ENCODE peak calls at places on chromosomes 3 and 15, in five cellular contexts. U is fibroblast of pulmonary artery, P is GM23338, Y is GM06990, N is A549. M is an unnamed sample.
A peak's percentile ranks its signal among the peaks of the same experiment; 100 is the strongest.

GRCh38 chr3:127860223-127860622 is 37.9 kb upstream of the MGLL start:
- DNase-seq in Y (no peak), U (no peak), N (no peak), P (peak; percentile 6), M (no peak)

GRCh38 chr3:186021673-186022362 is 84.0 kb upstream of the TRA2B start:
- DNase-seq in N (peak; percentile 8), U (peak; percentile 80), Y (no peak), P (no peak), M (no peak)

GRCh38 chr3:187741403-187742350 is 3.6 kb downstream of the BCL6 start:
- DNase-seq in P (peak; percentile 81), N (peak; percentile 72), U (peak; percentile 90), Y (no peak), M (no peak)

GRCh38 chr3:189588061-189588817 is 43.0 kb upstream of the TP63 start:
- DNase-seq in Y (no peak), N (peak; percentile 23), P (no peak), U (peak; percentile 83), M (no peak)

GRCh38 chr3:7260975-7261374 is 400.1 kb downstream of the GRM7 start:
- DNase-seq in U (no peak), Y (no peak), N (no peak), P (peak; percentile 26), M (no peak)

GRCh38 chr3:69329897-69330296 is 56.0 kb downstream of the FRMD4B start:
- DNase-seq in Y (no peak), P (no peak), U (no peak), N (no peak), M (no peak)

GRCh38 chr3:71219744-71220638 is 363.5 kb downstream of the FOXP1 start:
- DNase-seq in U (no peak), N (no peak), Y (no peak), P (no peak), M (no peak)

GRCh38 chr15:74978503-74978902 is 16.9 kb upstream of the SCAMP5 start:
- DNase-seq in Y (no peak), N (no peak), U (peak; percentile 22), P (no peak), M (no peak)

GRCh38 chr15:49649987-49650386 is 29.1 kb downstream of the DTWD1 start:
- DNase-seq in N (no peak), Y (no peak), P (no peak), U (peak; percentile 18), M (no peak)

GRCh38 chr3:41198526-41198925 is 779 bp upstream of the CTNNB1 start:
- DNase-seq in N (no peak), P (no peak), U (no peak), Y (no peak), M (no peak)

DNA sequence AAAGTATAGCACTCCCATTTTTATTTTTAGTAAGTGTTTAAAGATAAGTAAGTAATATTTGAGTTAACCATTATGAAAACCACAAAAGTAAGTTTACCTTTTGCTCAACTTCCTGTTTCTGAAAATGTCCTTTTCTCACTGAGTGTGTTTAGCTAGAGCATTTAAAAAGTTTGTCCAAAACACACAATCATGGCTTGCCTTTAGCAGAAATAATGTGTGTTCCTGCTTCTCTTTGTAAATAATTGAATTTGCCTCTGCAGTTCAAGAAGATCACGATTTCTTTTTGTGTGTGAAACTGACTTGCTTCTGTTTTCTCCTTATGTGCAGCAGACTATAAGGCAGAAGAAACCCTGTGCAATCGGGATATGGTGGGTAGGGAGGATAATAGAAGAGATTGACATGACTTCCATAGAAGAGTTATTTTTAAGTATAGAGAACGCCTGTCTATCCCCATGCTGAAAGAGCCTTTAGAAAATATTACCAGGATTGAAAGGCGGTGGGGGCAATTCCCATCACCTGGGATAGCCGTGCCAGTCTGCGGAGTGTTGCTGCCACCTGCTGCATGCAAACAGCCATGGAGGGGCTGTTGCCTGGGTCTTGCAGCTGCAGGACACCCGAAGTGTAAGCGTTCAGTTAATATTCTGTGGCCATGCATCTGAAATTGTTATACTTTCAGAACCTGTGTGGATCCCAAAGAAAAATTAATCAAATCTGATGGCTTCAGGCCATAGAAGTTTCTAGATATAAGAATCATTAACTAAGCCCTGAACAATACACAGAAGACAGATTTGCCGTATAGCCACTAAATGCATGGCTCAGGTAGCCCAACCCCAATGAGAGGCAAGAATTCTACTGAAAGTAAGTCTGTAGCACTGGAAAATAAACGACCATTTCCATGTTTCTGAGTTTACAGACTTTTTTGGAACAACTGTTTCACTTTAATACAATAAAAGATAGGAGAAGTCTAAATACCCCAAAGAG is 2.4 kb upstream of the CD96 start:
- DNase-seq in N (peak; percentile 63), U (peak; percentile 75), Y (peak; percentile 15), P (peak; percentile 78), M (peak; percentile 73)
- TF ChIP-seq CTCF in N (peak; percentile 86), U (peak; percentile 86), Y (peak; percentile 85), P (peak; percentile 95), M (peak; percentile 86)

DNA sequence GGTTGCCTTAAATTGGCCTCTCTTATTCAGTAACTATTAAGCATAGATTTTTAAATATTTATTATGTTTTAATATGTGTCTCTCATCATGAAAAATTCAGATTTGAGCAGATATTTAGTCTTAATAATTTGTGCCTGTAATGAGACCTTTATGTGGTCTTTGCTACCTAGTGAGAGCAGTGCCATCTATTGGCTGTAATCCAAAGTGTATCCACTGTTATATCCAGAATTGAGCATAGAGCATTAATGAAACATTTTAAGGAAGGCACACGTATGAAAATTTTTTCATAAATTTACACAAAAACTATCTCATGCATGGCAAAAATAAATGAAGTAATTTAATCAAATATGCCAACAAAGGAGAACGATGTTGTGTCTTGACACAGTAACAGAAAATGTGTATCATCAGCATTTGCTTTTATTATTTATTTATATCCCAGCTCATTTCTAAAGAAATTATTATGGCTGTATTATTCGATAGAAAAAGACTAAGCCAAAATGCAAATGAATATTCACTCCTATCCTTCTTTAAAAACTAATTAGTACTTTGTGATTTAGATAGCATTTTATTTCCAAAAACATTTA is 203.5 kb downstream of the RSRC1 start:
- DNase-seq in U (peak; percentile 55), P (peak; percentile 55), Y (no peak), N (peak; percentile 60), M (no peak)
- TF ChIP-seq CTCF in U (peak; percentile 40), P (peak; percentile 81), Y (peak; percentile 60), N (peak; percentile 77), M (peak; percentile 80)

GRCh38 chr3:80929576-80929975 is 831.9 kb downstream of the GBE1 start:
- DNase-seq in P (no peak), Y (no peak), N (no peak), U (no peak), M (no peak)
- TF ChIP-seq CTCF in P (no peak), Y (no peak), N (no peak), U (no peak), M (no peak)

GRCh38 chr3:47009225-47010049 is 30.0 kb downstream of the NBEAL2 start:
- DNase-seq in U (peak; percentile 93), Y (peak; percentile 86), N (no peak), P (peak; percentile 89), M (peak; percentile 93)
- TF ChIP-seq CTCF in U (no peak), Y (no peak), N (no peak), P (no peak), M (peak; percentile 10)

GRCh38 chr3:137692803-137693431 is 71.2 kb upstream of the SOX14 start:
- DNase-seq in Y (peak; percentile 3), P (peak; percentile 84), N (peak; percentile 24), U (no peak), M (no peak)
- TF ChIP-seq CTCF in Y (peak; percentile 81), P (peak; percentile 85), N (no peak), U (no peak), M (peak; percentile 78)

GRCh38 chr3:58093573-58094195 is 85.5 kb downstream of the FLNB start:
- DNase-seq in U (peak; percentile 72), P (no peak), N (peak; percentile 52), Y (no peak), M (no peak)
- TF ChIP-seq CTCF in U (no peak), P (no peak), N (no peak), Y (no peak), M (no peak)

M was measured in type B pancreatic cell.